ENCODE peak calls at places on chromosomes 7 and 10, in five cellular contexts. L is A549, M is astrocyte, Q is breast epithelium, R is transverse colon. E is an unnamed sample. For H3K4me1, the result is how much of the 10 kb centered on the place peaks cover.

GRCh38 chr10:130141460-130141859 is 5.3 kb downstream of the GLRX3 start:
- DNase-seq in Q (no peak), R (no peak), M (peak), L (no peak), E (no peak)

GRCh38 chr7:2024227-2024918 is 208.4 kb downstream of the MAD1L1 start:
- DNase-seq in R (no peak), Q (no peak), L (no peak), M (peak), E (peak)

GRCh38 chr10:3805791-3806381 is 20.9 kb upstream of the KLF6 start:
- DNase-seq in L (peak), M (peak), R (peak), Q (no peak), E (peak)

GRCh38 chr10:17685227-17685840 is 41.4 kb downstream of the STAM start:
- DNase-seq in L (no peak), R (no peak), M (no peak), Q (no peak), E (no peak)

GRCh38 chr7:73891178-73891885 is 30.4 kb downstream of the TMEM270 start:
- DNase-seq in L (peak), Q (no peak), R (no peak), M (no peak), E (no peak)

GRCh38 chr7:101125989-101126650 is 784 bp upstream of the SERPINE1 start:
- DNase-seq in R (peak), L (peak), M (peak), Q (no peak), E (peak)

GRCh38 chr10:71067098-71067760 is 145.1 kb upstream of the UNC5B start:
- DNase-seq in R (no peak), L (no peak), M (no peak), Q (no peak), E (no peak)

GRCh38 chr10:103450201-103450695 is 1.9 kb downstream of the CALHM2 start:
- DNase-seq in M (no peak), Q (no peak), L (no peak), R (no peak), E (no peak)

GRCh38 chr7:27966219-27966780 is 214.3 kb downstream of the JAZF1 start:
- DNase-seq in L (no peak), M (no peak), Q (no peak), R (no peak), E (no peak)

GRCh38 chr7:120272261-120272895 is 597 bp upstream of the KCND2 start:
- DNase-seq in L (peak), Q (no peak), R (no peak), M (peak), E (no peak)

GRCh38 chr7:127530148-127530547 is 55.2 kb downstream of the GCC1 start:
- DNase-seq in L (no peak), R (no peak), Q (no peak), M (peak), E (no peak)

GRCh38 chr7:35854311-35854710 is 53.5 kb downstream of the SEPTIN7 start:
- DNase-seq in L (no peak), R (no peak), Q (no peak), M (no peak), E (no peak)

GRCh38 chr10:48639646-48640045 is 34.8 kb upstream of the ARHGAP22 start:
- DNase-seq in L (no peak), R (no peak), M (no peak), Q (no peak), E (no peak)

GRCh38 chr10:91901784-91902677 is 7.3 kb downstream of the FGFBP3 start:
- DNase-seq in M (peak), R (no peak), Q (no peak), L (peak), E (no peak)

GRCh38 chr7:95420996-95421846 is 13.6 kb downstream of the PON2 start:
- DNase-seq in M (peak), R (no peak), Q (no peak), L (peak), E (no peak)

GRCh38 chr7:69677054-69677847 is 79.0 kb downstream of the AUTS2 start:
- DNase-seq in M (no peak), R (no peak), Q (no peak), L (peak), E (no peak)

GRCh38 chr10:86556532-86556931 is 34.9 kb upstream of the WAPL start:
- DNase-seq in M (no peak), R (no peak), Q (no peak), L (no peak), E (no peak)

GRCh38 chr7:86470763-86471162 is 172.9 kb upstream of the GRM3 start:
- DNase-seq in R (no peak), M (no peak), Q (no peak), L (no peak), E (no peak)

GRCh38 chr10:12243860-12244620 is 48.1 kb downstream of the CDC123 start:
- DNase-seq in L (no peak), M (no peak), Q (no peak), R (no peak), E (no peak)

GRCh38 chr10:125035136-125035535 is 93.2 kb downstream of the ZRANB1 start:
- DNase-seq in R (no peak), M (peak), L (peak), Q (no peak), E (no peak)

GRCh38 chr10:128147669-128148068 is 21.4 kb upstream of the MKI67 start:
- DNase-seq in R (no peak), L (no peak), Q (no peak), M (peak), E (no peak)

GRCh38 chr10:58299580-58299979 is 30.6 kb downstream of the CISD1 start:
- DNase-seq in Q (no peak), R (peak), M (peak), L (peak), E (peak)

GRCh38 chr7:55054252-55054651 is 35.4 kb downstream of the EGFR start:
- DNase-seq in Q (no peak), L (no peak), M (no peak), R (no peak), E (no peak)

GRCh38 chr7:114856625-114857024 is 65.3 kb upstream of the MDFIC start:
- DNase-seq in Q (no peak), M (no peak), R (no peak), L (peak), E (no peak)

GRCh38 chr7:152675761-152676636 is at the start of gene XRCC2:
- DNase-seq in Q (peak), M (peak), R (peak), L (peak), E (peak)

GRCh38 chr10:77863446-77863845 is 63.1 kb downstream of the DLG5 start:
- DNase-seq in R (no peak), Q (no peak), M (no peak), L (no peak), E (no peak)

GRCh38 chr10:1050145-1050544 is 1.2 kb upstream of the IDI1 start:
- DNase-seq in R (no peak), Q (no peak), M (no peak), L (peak), E (no peak)

GRCh38 chr7:49424109-49424508 is 349.3 kb upstream of the VWC2 start:
- DNase-seq in M (no peak), L (no peak), Q (no peak), R (no peak), E (no peak)

GRCh38 chr7:116553168-116553567 is 28.3 kb downstream of the CAV1 start:
- DNase-seq in Q (no peak), M (no peak), R (no peak), L (no peak), E (no peak)
- H3K4me1 ChIP-seq in Q (under half), M (under half), R (under half), L (under half), E (under half)

DNA sequence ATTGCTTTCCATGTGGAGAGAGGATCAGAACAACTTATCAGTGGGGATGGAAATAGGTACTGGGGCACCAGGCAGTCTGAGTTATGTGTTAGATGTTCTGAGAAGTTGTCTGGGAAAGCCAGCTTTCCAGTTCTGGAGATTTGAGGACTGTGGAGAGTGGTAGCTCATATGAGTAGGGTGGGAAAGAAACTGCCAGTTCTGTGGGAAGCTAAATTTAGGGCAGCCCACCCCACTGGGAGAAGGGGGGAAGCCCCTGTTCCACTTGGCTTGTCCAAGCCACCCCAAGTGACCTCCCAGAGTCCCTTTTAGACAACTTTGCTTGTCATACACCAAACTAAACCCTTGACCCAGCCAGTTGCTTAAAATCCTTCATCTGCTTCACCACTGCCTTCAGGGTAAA is 189.5 kb downstream of the REEP3 start:
- DNase-seq in L (no peak), R (no peak), M (no peak), Q (no peak), E (no peak)
- H3K27ac ChIP-seq in L (peak), R (peak), M (no peak), Q (peak), E (peak)

GRCh38 chr7:66844552-66845381 is 76.3 kb upstream of the TMEM248 start:
- DNase-seq in L (peak), Q (peak), M (peak), R (peak), E (peak)
- TF ChIP-seq CTCF in L (no peak), Q (peak), M (no peak), R (peak), E (peak)

GRCh38 chr10:69344591-69345244 is 66.4 kb downstream of the HK1 start:
- DNase-seq in L (no peak), R (no peak), Q (no peak), M (no peak), E (no peak)

GRCh38 chr10:69345890-69346474 is 67.7 kb downstream of the HK1 start:
- DNase-seq in Q (no peak), M (no peak), R (no peak), L (no peak), E (no peak)

GRCh38 chr10:69348824-69349541 is 67.7 kb downstream of the TACR2 start:
- DNase-seq in Q (no peak), R (peak), M (peak), L (peak), E (peak)

GRCh38 chr10:69345402-69345801 is 67.1 kb downstream of the HK1 start:
- DNase-seq in Q (peak), M (no peak), L (no peak), R (no peak), E (peak)

GRCh38 chr10:69346776-69347175 is 68.5 kb downstream of the HK1 start:
- DNase-seq in M (no peak), L (no peak), R (no peak), Q (no peak), E (no peak)
- H3K4me1 ChIP-seq in M (under half), L (under half), R (under half), Q (under half), E (under half)

GRCh38 chr7:47217086-47217485 is 364.8 kb downstream of the TNS3 start:
- DNase-seq in L (no peak), M (no peak), R (no peak), Q (no peak), E (no peak)

GRCh38 chr7:47217570-47218360 is 364.1 kb downstream of the TNS3 start:
- DNase-seq in M (no peak), R (no peak), L (no peak), Q (no peak), E (no peak)

GRCh38 chr7:47216439-47216838 is 365.5 kb downstream of the TNS3 start:
- DNase-seq in M (no peak), L (no peak), Q (no peak), R (no peak), E (no peak)

GRCh38 chr7:47215049-47215448 is 366.9 kb downstream of the TNS3 start:
- DNase-seq in R (no peak), L (no peak), M (no peak), Q (no peak), E (no peak)

GRCh38 chr7:47215640-47216039 is 366.3 kb downstream of the TNS3 start:
- DNase-seq in M (no peak), Q (no peak), L (no peak), R (no peak), E (no peak)
- H3K27ac ChIP-seq in M (no peak), Q (no peak), L (no peak), R (peak), E (no peak)

GRCh38 chr10:93123766-93124165 is 50.1 kb downstream of the CYP26A1 start:
- DNase-seq in L (no peak), R (no peak), Q (no peak), M (no peak), E (no peak)
- TF ChIP-seq CTCF in L (no peak), R (no peak), Q (no peak), M (no peak), E (no peak)